ENCODE peak calls at places on chromosomes 12 and 14, in four cellular contexts. C is GM12892, I is transverse colon, B is SK-N-MC. F is an unnamed sample.

GRCh38 chr12:13004368-13004767 is 4.3 kb upstream of the HEBP1 start:
- DNase-seq in C (no peak), I (no peak), B (no peak), F (no peak)

GRCh38 chr14:95174184-95174804 is 17.0 kb upstream of the DICER1 start:
- DNase-seq in C (no peak), I (no peak), B (no peak), F (no peak)

GRCh38 chr14:53147893-53148292 is 5.2 kb downstream of the DDHD1 start:
- DNase-seq in C (no peak), I (no peak), B (no peak), F (no peak)

GRCh38 chr12:124428136-124428791 is 133.4 kb downstream of the RFLNA start:
- DNase-seq in C (no peak), I (peak), B (no peak), F (no peak)

GRCh38 chr14:23300687-23301223 is 1.9 kb downstream of the PPP1R3E start:
- DNase-seq in C (no peak), I (peak), B (no peak), F (peak)

GRCh38 chr14:91870890-91871289 is 3.6 kb upstream of the TC2N start:
- DNase-seq in C (no peak), I (no peak), B (no peak), F (no peak)

GRCh38 chr14:50342211-50343080 is 30.3 kb downstream of the DMAC2L start:
- DNase-seq in C (no peak), I (peak), B (no peak), F (no peak)

GRCh38 chr12:121227294-121227693 is 17.4 kb downstream of the P2RX4 start:
- DNase-seq in C (no peak), I (peak), B (no peak), F (no peak)

GRCh38 chr12:119573086-119573485 is 20.5 kb upstream of the TMEM233 start:
- DNase-seq in C (no peak), I (no peak), B (no peak), F (no peak)

GRCh38 chr12:32595251-32595650 is 83.8 kb upstream of the DNM1L start:
- DNase-seq in C (no peak), I (no peak), B (no peak), F (no peak)

GRCh38 chr14:69610859-69611263 is 535 bp upstream of the SUSD6 start:
- DNase-seq in C (no peak), I (no peak), B (no peak), F (no peak)

GRCh38 chr14:45526715-45527549 is 273.9 kb upstream of the MIS18BP1 start:
- DNase-seq in C (peak), I (no peak), B (peak), F (peak)

GRCh38 chr12:5459051-5459782 is 27.3 kb downstream of the NTF3 start:
- DNase-seq in C (no peak), I (no peak), B (no peak), F (no peak)

GRCh38 chr12:89328483-89329030 is 23.7 kb downstream of the DUSP6 start:
- DNase-seq in C (no peak), I (no peak), B (no peak), F (no peak)

GRCh38 chr12:82964446-82964845 is 277.7 kb downstream of the TMTC2 start:
- DNase-seq in C (no peak), I (no peak), B (no peak), F (no peak)

GRCh38 chr14:54568821-54569591 is 2.1 kb downstream of the SAMD4A start:
- DNase-seq in C (no peak), I (peak), B (no peak), F (no peak)

GRCh38 chr14:56996721-56997399 is 186.6 kb upstream of the OTX2 start:
- DNase-seq in C (no peak), I (no peak), B (no peak), F (no peak)

GRCh38 chr12:66103011-66103913 is 27.3 kb downstream of the LLPH start:
- DNase-seq in C (no peak), I (no peak), B (no peak), F (no peak)

GRCh38 chr14:21978184-21978998 is 304.8 kb upstream of the OR4E1 start:
- DNase-seq in C (no peak), I (peak), B (peak), F (peak)

GRCh38 chr14:31505411-31505810 is 17.6 kb upstream of the GPR33 start:
- DNase-seq in C (no peak), I (no peak), B (no peak), F (no peak)

GRCh38 chr12:118307069-118307954 is 65.4 kb downstream of the TAOK3 start:
- DNase-seq in C (no peak), I (no peak), B (no peak), F (peak)

GRCh38 chr12:120534703-120535655 is 823 bp downstream of the RNF10 start:
- DNase-seq in C (peak), I (peak), B (no peak), F (peak)

GRCh38 chr12:103495158-103495782 is 498 bp downstream of the C12orf42 start:
- DNase-seq in C (peak), I (peak), B (no peak), F (no peak)

GRCh38 chr14:34665785-34666425 is 36.0 kb upstream of the SNX6 start:
- DNase-seq in C (no peak), I (peak), B (peak), F (peak)

GRCh38 chr12:27018071-27018470 is 3.9 kb upstream of the TM7SF3 start:
- DNase-seq in C (no peak), I (no peak), B (no peak), F (peak)

GRCh38 chr12:90274407-90274806 is 565.8 kb upstream of the ATP2B1 start:
- DNase-seq in C (no peak), I (no peak), B (no peak), F (no peak)

GRCh38 chr12:75439048-75439447 is 41.5 kb upstream of the GLIPR1 start:
- DNase-seq in C (no peak), I (no peak), B (no peak), F (no peak)

GRCh38 chr14:100394886-100395672 is 71.9 kb downstream of the SLC25A47 start:
- DNase-seq in C (no peak), I (no peak), B (no peak), F (no peak)

GRCh38 chr14:105427893-105428485 is 8.4 kb downstream of the MTA1 start:
- DNase-seq in C (no peak), I (no peak), B (no peak), F (no peak)

GRCh38 chr12:116495260-116495659 is 63.9 kb upstream of the MAP1LC3B2 start:
- DNase-seq in C (no peak), I (no peak), B (no peak), F (no peak)

GRCh38 chr12:116502141-116502725 is 56.9 kb upstream of the MAP1LC3B2 start:
- DNase-seq in C (no peak), I (no peak), B (no peak), F (no peak)

GRCh38 chr12:116502989-116503496 is 56.1 kb upstream of the MAP1LC3B2 start:
- DNase-seq in C (no peak), I (no peak), B (no peak), F (no peak)

GRCh38 chr12:116497051-116497529 is 62.1 kb upstream of the MAP1LC3B2 start:
- DNase-seq in C (no peak), I (peak), B (no peak), F (no peak)

DNA sequence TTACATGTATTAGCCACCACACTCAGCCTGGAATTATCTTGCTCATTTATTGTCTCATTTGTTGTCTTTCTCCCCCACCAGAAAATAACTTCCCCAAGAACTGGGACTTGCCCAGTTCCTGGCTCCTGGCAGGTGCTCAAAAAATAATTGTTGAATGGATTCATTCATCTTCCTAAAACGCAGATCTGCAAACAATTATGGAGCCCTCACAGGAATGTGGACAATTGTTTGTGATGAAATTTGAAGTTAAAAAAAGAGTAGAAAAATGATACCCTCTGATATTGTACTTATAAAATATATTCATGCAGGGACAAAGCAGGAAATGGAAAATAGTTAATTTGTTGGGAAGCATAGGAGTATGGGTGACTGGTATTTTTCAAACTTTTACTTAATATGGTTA is 60.7 kb upstream of the MAP1LC3B2 start:
- DNase-seq in C (no peak), I (no peak), B (no peak), F (no peak)
- TF ChIP-seq POLR2AphosphoS5 in C (no peak), I (no peak), B (no peak), F (no peak)

GRCh38 chr12:64893961-64894360 is 69.5 kb downstream of the TBC1D30 start:
- DNase-seq in C (no peak), I (no peak), B (no peak), F (no peak)

GRCh38 chr12:64890873-64891468 is 66.5 kb downstream of the TBC1D30 start:
- DNase-seq in C (no peak), I (no peak), B (peak), F (peak)

GRCh38 chr12:64892561-64892960 is 68.1 kb downstream of the TBC1D30 start:
- DNase-seq in C (no peak), I (no peak), B (no peak), F (no peak)

GRCh38 chr12:64891629-64892028 is 67.2 kb downstream of the TBC1D30 start:
- DNase-seq in C (no peak), I (no peak), B (no peak), F (no peak)

GRCh38 chr12:64889434-64890216 is 65.2 kb downstream of the TBC1D30 start:
- DNase-seq in C (no peak), I (no peak), B (no peak), F (no peak)
- TF ChIP-seq POLR2AphosphoS5 in C (no peak), I (no peak), B (no peak), F (no peak)

GRCh38 chr14:37172024-37172869 is at the start of gene SLC25A21:
- DNase-seq in C (no peak), I (peak), B (no peak), F (no peak)
- TF ChIP-seq POLR2AphosphoS5 in C (no peak), I (no peak), B (peak), F (no peak)

GRCh38 chr12:57242691-57243454 is 8.1 kb downstream of the STAC3 start:
- DNase-seq in C (peak), I (peak), B (no peak), F (peak)

GRCh38 chr12:57242329-57242690 is 8.7 kb downstream of the STAC3 start:
- DNase-seq in C (no peak), I (peak), B (no peak), F (no peak)

GRCh38 chr12:57244306-57244696 is 6.7 kb downstream of the STAC3 start:
- DNase-seq in C (no peak), I (no peak), B (no peak), F (no peak)

GRCh38 chr12:57241556-57242310 is 9.3 kb downstream of the STAC3 start:
- DNase-seq in C (no peak), I (no peak), B (no peak), F (no peak)

DNA sequence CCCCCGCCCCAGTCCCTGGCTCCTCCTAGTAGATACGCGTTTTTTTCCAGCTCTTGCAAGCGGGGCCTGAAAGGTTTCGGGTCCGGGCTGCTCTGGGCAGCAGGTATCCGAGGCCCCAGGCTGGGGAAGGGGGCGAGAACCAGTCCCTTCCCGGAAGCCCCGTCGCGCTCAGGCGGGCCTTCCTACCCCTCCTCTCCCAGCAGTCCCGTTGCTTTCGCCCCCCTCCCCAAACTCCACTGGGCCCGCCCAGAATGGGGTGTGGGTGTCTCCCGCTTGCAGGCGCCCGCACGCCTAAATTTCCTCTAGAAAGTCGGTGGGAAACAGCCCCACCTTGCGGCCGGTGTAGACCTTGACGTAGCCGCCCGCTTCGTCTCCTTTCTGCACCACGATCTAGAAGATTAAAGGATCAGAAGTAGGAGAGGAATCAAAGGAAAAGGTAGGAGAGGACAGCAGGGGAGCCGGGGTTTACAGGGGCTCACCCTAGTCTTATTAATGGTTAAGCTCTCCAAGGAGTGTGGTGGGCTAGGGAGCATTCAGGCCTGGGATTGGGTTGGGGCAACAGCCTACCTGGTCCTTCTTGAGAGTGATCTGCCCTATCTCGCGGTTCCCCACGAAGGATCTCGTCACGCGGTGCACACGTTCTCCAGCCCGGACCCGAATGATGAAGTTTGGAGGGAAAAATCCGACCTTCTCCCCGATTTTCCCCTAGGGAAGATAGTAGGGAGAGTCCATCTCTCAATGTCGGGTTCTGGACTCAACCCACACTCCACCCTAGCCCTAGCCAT is 7.3 kb downstream of the STAC3 start:
- DNase-seq in C (peak), I (peak), B (peak), F (peak)
- TF ChIP-seq POLR2AphosphoS5 in C (no peak), I (no peak), B (peak), F (no peak)

DNA sequence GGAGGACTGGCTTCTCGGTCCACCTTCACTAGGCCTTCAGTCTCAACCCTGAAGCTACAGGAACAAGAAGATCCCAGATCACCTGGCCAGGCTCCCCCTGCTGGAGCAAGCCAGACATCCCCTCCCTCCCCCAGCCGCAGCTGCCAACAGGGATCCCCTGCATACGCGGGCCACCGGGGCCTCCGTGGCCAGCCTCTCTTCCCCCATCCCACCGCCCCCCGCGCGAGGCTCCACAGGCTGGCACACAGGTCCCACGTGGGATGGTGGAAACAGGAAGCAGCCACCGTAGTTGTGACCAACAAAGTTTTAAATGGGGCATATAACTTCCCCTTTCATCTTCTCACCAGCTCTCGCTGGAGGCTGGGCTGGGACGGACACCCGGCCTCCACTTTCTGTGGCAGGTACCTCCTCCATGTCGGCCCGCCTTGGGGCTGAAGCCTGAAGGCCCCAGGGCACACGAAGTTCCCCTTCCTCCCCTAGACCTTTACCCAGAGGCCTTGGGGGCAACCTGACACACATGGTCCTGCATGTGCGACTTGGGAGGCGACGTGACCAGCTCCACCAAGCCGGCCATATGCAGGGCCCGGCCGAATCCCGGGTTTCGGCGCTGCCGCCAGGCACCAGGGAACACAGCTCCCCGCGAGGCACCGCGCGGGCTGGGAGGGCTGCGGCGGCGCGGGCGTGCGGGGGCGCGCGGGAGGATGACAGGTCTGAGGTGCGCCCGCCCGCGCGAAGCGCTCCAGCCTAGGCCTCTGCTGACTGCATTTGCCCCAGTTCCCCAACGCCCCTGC is 44.4 kb upstream of the PNMA1 start:
- DNase-seq in C (no peak), I (peak), B (no peak), F (peak)
- TF ChIP-seq POLR2AphosphoS5 in C (peak), I (peak), B (no peak), F (peak)

DNA sequence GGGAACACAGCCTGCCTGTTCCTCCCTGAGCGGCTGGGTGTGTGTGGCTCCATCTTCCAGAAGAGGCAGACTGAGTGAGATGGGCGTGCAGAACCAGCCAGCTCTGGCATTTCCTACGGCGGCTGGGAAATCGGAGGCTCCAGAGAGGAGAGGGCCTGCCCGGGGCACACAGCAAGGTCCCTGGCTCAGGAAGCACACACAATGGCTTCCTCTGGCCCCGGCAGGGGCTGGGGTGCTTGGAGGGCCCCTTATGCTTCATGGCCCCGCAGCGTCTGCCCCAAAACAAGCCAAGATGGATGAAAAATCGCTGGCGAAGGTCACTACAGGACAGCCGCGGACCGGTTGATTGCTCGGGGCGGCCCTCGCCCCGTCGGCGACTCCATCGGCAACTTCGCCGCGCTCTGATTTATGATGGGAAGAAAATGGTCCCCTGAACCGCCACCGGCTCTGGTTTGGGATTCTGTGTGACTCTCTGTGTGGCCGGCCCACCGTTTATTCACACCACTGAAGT is 191.5 kb upstream of the C14orf180 start:
- DNase-seq in C (no peak), I (no peak), B (no peak), F (no peak)
- TF ChIP-seq POLR2AphosphoS5 in C (no peak), I (no peak), B (no peak), F (no peak)

DNA sequence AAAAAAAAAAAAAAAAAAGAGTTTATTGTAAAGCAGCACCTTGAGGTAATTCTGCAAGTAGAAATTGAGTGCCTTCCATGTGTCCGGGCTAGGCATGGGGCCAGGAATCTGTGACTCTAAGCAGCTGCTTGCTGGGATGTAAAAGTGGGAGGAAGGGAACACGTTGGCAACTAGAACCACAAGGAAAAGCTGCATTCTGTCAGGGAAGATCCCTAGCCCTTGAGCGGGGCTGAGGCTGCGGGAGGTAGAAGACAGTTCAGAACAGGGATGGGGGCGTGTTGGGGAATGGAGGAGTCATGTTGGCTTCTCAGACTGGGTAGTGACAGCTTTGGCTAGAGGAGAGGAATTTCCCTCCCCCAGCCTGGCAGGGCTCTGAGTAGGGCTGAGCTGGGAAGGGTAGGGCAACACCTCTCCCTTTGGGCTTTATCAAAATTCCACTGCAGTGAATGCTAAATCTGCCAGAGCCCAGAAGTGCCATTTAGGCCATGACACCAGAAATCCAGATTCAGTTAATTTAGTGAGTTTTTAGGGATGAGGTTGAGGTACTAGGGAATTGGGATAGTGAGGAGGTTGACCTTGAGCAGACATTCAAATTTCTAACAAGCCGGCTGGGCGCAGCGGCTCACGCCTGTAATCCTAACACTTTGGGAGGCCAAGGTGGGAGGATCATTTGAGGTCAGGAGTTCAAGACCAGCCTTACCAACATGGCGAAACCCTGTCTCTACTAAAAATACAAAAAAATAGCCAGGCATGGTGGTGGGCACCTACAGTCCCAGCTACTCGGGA is 3.4 kb upstream of the TRAFD1 start:
- DNase-seq in C (no peak), I (peak), B (no peak), F (no peak)
- TF ChIP-seq POLR2AphosphoS5 in C (no peak), I (peak), B (no peak), F (no peak)